ENCODE peak calls at places on chromosomes 4 and X, in nine cellular contexts. S is GM06990, O is PC-9, P is heart left ventricle, H is esophagus muscularis mucosa, Z is psoas muscle, N is uterus, R is astrocyte, U is BE2C. E is an unnamed sample. For H3K36me3, the result is how much of the 10 kb centered on the place peaks cover.

GRCh38 chr4:2442175-2442993 is 23.6 kb downstream of the CFAP99 start:
- DNase-seq in S (no peak), O (no peak), P (no peak), H (no peak), Z (peak), N (no peak), R (no peak), U (no peak), E (no peak)

GRCh38 chrX:63686878-63687714 is 97.9 kb downstream of the ARHGEF9 start:
- DNase-seq in S (peak), O (peak), P (peak), H (no peak), Z (no peak), N (no peak), R (peak), U (peak), E (no peak)

GRCh38 chr4:165662341-165662740 is 210.7 kb upstream of the TLL1 start:
- DNase-seq in S (no peak), O (no peak), P (no peak), H (no peak), Z (no peak), N (no peak), R (peak), U (no peak), E (no peak)

GRCh38 chr4:158201310-158201709 is 9.0 kb upstream of the TMEM144 start:
- DNase-seq in S (no peak), O (no peak), P (no peak), H (no peak), Z (no peak), N (no peak), R (no peak), U (no peak), E (no peak)

GRCh38 chr4:132982151-132982550 is 166.9 kb upstream of the PCDH10 start:
- DNase-seq in S (no peak), O (no peak), P (no peak), H (no peak), Z (no peak), N (no peak), R (peak), U (no peak), E (no peak)

GRCh38 chrX:50111762-50112161 is 89.0 kb downstream of the AKAP4 start:
- DNase-seq in S (no peak), O (no peak), P (peak), H (no peak), Z (no peak), N (no peak), R (no peak), U (no peak), E (no peak)

GRCh38 chr4:175139205-175139604 is 221.0 kb downstream of the ADAM29 start:
- DNase-seq in S (no peak), O (no peak), P (no peak), H (no peak), Z (no peak), N (no peak), R (no peak), U (no peak), E (no peak)

GRCh38 chrX:131331152-131331551 is 42.0 kb upstream of the IGSF1 start:
- DNase-seq in S (no peak), O (no peak), P (no peak), H (no peak), Z (no peak), N (no peak), R (no peak), U (no peak), E (no peak)

GRCh38 chrX:53440631-53441517 is 6.7 kb upstream of the HSD17B10 start:
- DNase-seq in S (no peak), O (peak), P (peak), H (peak), Z (peak), N (peak), R (peak), U (no peak), E (no peak)

GRCh38 chr4:169251291-169252235 is 19.2 kb downstream of the SH3RF1 start:
- DNase-seq in S (no peak), O (peak), P (no peak), H (no peak), Z (no peak), N (no peak), R (peak), U (no peak), E (no peak)

GRCh38 chr4:15702941-15703403 is at the start of gene BST1:
- DNase-seq in S (peak), O (no peak), P (peak), H (peak), Z (peak), N (peak), R (peak), U (peak), E (no peak)
- H3K4me3 ChIP-seq in S (peak), O (no peak), P (peak), H (peak), Z (peak), N (peak), R (peak), U (peak), E (peak)

DNA sequence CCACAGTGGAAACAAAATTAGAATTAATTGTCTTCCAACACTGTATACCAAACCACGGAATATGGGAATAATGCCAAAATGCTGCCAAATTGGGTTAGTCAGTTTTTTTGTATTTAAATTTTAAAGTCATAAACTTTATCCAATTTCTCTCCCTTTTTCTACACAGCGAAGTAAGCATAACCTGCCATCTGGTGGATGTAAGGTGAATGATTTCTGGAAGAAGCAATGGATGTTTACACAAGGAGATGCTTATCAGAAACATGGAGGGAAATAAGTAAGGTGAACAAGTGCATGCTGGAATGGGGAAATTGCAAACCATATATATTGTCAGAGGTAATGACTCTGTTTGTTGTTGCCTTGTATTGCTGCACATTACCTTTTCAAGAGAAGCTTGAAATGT is 691.9 kb downstream of the TECRL start:
- DNase-seq in S (no peak), O (peak), P (no peak), H (no peak), Z (no peak), N (no peak), R (no peak), U (no peak), E (peak)
- TF ChIP-seq CTCF in S (no peak), O (peak), P (no peak), H (no peak), Z (no peak), N (no peak), R (peak), U (peak), E (peak)

DNA sequence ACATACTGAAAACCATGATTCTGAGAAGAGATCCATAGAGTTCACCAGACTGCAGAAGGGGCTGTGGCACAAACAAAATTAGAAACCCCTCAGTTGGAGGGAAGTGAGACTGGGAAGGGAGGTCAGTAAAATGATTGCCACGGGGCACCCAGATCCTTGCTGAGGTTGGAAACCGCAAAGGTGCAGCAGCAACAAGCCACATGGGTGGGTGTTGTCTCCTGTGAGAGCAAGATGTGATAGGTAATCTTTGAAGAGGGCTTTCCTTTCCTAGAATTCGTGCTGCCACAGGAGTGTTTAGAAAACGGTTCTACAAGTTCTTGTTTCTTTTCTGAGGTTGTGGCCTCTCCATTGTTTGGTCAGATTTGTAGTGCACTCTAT is 85.5 kb downstream of the NFKB1 start:
- DNase-seq in S (no peak), O (no peak), P (no peak), H (no peak), Z (no peak), N (no peak), R (no peak), U (no peak), E (no peak)
- H3K36me3 ChIP-seq in S (under half), O (under half), P (half or more), H (under half), Z (under half), N (under half), R (under half), U (under half), E (under half)

GRCh38 chrX:17433965-17434364 is 59.0 kb downstream of the NHS start:
- DNase-seq in S (no peak), O (no peak), P (no peak), H (no peak), Z (no peak), N (no peak), R (no peak), U (no peak), E (no peak)
- H3K4me3 ChIP-seq in S (no peak), O (no peak), P (no peak), H (no peak), Z (no peak), N (no peak), R (no peak), U (no peak), E (no peak)